ENCODE peak calls at places on chromosomes 12 and 14, in four cellular contexts. One of them, this sample, is unnamed.

GRCh38 chr12:119994892-119995658 is 6.0 kb downstream of the BICDL1 start:
- DNase-seq in sigmoid colon: no peak
- DNase-seq in GM06990: no peak
- DNase-seq in CD14-positive monocyte: no peak
- DNase-seq in this sample: no peak

GRCh38 chr12:124617615-124618014 is 50.2 kb upstream of the NCOR2 start:
- DNase-seq in sigmoid colon: no peak
- DNase-seq in GM06990: no peak
- DNase-seq in CD14-positive monocyte: no peak
- DNase-seq in this sample: no peak

GRCh38 chr12:87196329-87196728 is 832.9 kb downstream of the C12orf50 start:
- DNase-seq in sigmoid colon: no peak
- DNase-seq in GM06990: no peak
- DNase-seq in CD14-positive monocyte: no peak
- DNase-seq in this sample: no peak

GRCh38 chr12:69789351-69789750 is 35.7 kb upstream of the MYRFL start:
- DNase-seq in sigmoid colon: no peak
- DNase-seq in GM06990: no peak
- DNase-seq in CD14-positive monocyte: no peak
- DNase-seq in this sample: no peak

GRCh38 chr12:110906088-110906487 is 14.3 kb downstream of the MYL2 start:
- DNase-seq in sigmoid colon: no peak
- DNase-seq in GM06990: peak; percentile 52
- DNase-seq in CD14-positive monocyte: no peak
- DNase-seq in this sample: peak; percentile 45

GRCh38 chr12:47743311-47743860 is 15.3 kb downstream of the RAPGEF3 start:
- DNase-seq in sigmoid colon: no peak
- DNase-seq in GM06990: no peak
- DNase-seq in CD14-positive monocyte: no peak
- DNase-seq in this sample: no peak

GRCh38 chr14:96192049-96192448 is 12.6 kb upstream of the BDKRB2 start:
- DNase-seq in sigmoid colon: no peak
- DNase-seq in GM06990: no peak
- DNase-seq in CD14-positive monocyte: no peak
- DNase-seq in this sample: no peak

GRCh38 chr12:55188974-55189556 is 31.8 kb upstream of the OR10A7 start:
- DNase-seq in sigmoid colon: no peak
- DNase-seq in GM06990: peak; percentile 23
- DNase-seq in CD14-positive monocyte: no peak
- DNase-seq in this sample: peak; percentile 38

GRCh38 chr12:102010265-102010994 is 51.4 kb downstream of the WASHC3 start:
- DNase-seq in sigmoid colon: no peak
- DNase-seq in GM06990: peak; percentile 67
- DNase-seq in CD14-positive monocyte: no peak
- DNase-seq in this sample: peak; percentile 63

GRCh38 chr12:92602476-92602875 is 100.3 kb upstream of the PLEKHG7 start:
- DNase-seq in sigmoid colon: no peak
- DNase-seq in GM06990: no peak
- DNase-seq in CD14-positive monocyte: no peak
- DNase-seq in this sample: no peak

GRCh38 chr12:21642707-21643389 is 14.8 kb downstream of the LDHB start:
- DNase-seq in sigmoid colon: no peak
- DNase-seq in GM06990: no peak
- DNase-seq in CD14-positive monocyte: no peak
- DNase-seq in this sample: no peak

GRCh38 chr14:77066555-77067172 is 31.4 kb upstream of the CIPC start:
- DNase-seq in sigmoid colon: no peak
- DNase-seq in GM06990: no peak
- DNase-seq in CD14-positive monocyte: no peak
- DNase-seq in this sample: no peak

GRCh38 chr12:100216337-100216736 is 15.7 kb downstream of the ACTR6 start:
- DNase-seq in sigmoid colon: no peak
- DNase-seq in GM06990: no peak
- DNase-seq in CD14-positive monocyte: no peak
- DNase-seq in this sample: no peak

GRCh38 chr14:57657487-57657886 is 163.8 kb upstream of the CCDC198 start:
- DNase-seq in sigmoid colon: no peak
- DNase-seq in GM06990: no peak
- DNase-seq in CD14-positive monocyte: no peak
- DNase-seq in this sample: no peak

GRCh38 chr12:78209851-78210493 is 379.3 kb downstream of the NAV3 start:
- DNase-seq in sigmoid colon: no peak
- DNase-seq in GM06990: no peak
- DNase-seq in CD14-positive monocyte: no peak
- DNase-seq in this sample: no peak

GRCh38 chr12:50572760-50573159 is 68.0 kb downstream of the DIP2B start:
- DNase-seq in sigmoid colon: no peak
- DNase-seq in GM06990: no peak
- DNase-seq in CD14-positive monocyte: no peak
- DNase-seq in this sample: no peak

GRCh38 chr12:39959016-39959415 is 146.9 kb downstream of the SLC2A13 start:
- DNase-seq in sigmoid colon: no peak
- DNase-seq in GM06990: no peak
- DNase-seq in CD14-positive monocyte: no peak
- DNase-seq in this sample: no peak

GRCh38 chr14:65425885-65426284 is 13.4 kb downstream of the FUT8 start:
- DNase-seq in sigmoid colon: no peak
- DNase-seq in GM06990: peak; percentile 32
- DNase-seq in CD14-positive monocyte: no peak
- DNase-seq in this sample: no peak

GRCh38 chr14:77143071-77143470 is 1.5 kb upstream of the ZDHHC22 start:
- DNase-seq in sigmoid colon: peak; percentile 40
- DNase-seq in GM06990: no peak
- DNase-seq in CD14-positive monocyte: no peak
- DNase-seq in this sample: no peak

GRCh38 chr14:98964171-98964570 is 307.8 kb downstream of the BCL11B start:
- DNase-seq in sigmoid colon: no peak
- DNase-seq in GM06990: no peak
- DNase-seq in CD14-positive monocyte: no peak
- DNase-seq in this sample: no peak

GRCh38 chr14:60648169-60648933 is 926 bp downstream of the SIX1 start:
- DNase-seq in sigmoid colon: no peak
- DNase-seq in GM06990: peak; percentile 38
- DNase-seq in CD14-positive monocyte: no peak
- DNase-seq in this sample: no peak

GRCh38 chr12:52442600-52443061 is 8.5 kb upstream of the KRT75 start:
- DNase-seq in sigmoid colon: no peak
- DNase-seq in GM06990: no peak
- DNase-seq in CD14-positive monocyte: no peak
- DNase-seq in this sample: no peak

GRCh38 chr12:94593822-94594442 is 56.4 kb downstream of the TMCC3 start:
- DNase-seq in sigmoid colon: no peak
- DNase-seq in GM06990: no peak
- DNase-seq in CD14-positive monocyte: no peak
- DNase-seq in this sample: no peak

GRCh38 chr14:52227559-52228222 is 39.8 kb upstream of the PTGDR start:
- DNase-seq in sigmoid colon: no peak
- DNase-seq in GM06990: no peak
- DNase-seq in CD14-positive monocyte: no peak
- DNase-seq in this sample: no peak

GRCh38 chr14:53285806-53286205 is 132.7 kb upstream of the DDHD1 start:
- DNase-seq in sigmoid colon: no peak
- DNase-seq in GM06990: no peak
- DNase-seq in CD14-positive monocyte: no peak
- DNase-seq in this sample: no peak

GRCh38 chr12:89947437-89948265 is 239.0 kb upstream of the ATP2B1 start:
- DNase-seq in sigmoid colon: no peak
- DNase-seq in GM06990: no peak
- DNase-seq in CD14-positive monocyte: peak; percentile 44
- DNase-seq in this sample: no peak

GRCh38 chr12:92938623-92939022 is 9.5 kb upstream of the EEA1 start:
- DNase-seq in sigmoid colon: no peak
- DNase-seq in GM06990: no peak
- DNase-seq in CD14-positive monocyte: no peak
- DNase-seq in this sample: no peak

GRCh38 chr12:131983026-131983425 is 33.3 kb downstream of the EP400 start:
- DNase-seq in sigmoid colon: no peak
- DNase-seq in GM06990: no peak
- DNase-seq in CD14-positive monocyte: no peak
- DNase-seq in this sample: no peak

GRCh38 chr14:76975865-76976622 is 52.5 kb downstream of the IRF2BPL start:
- DNase-seq in sigmoid colon: no peak
- DNase-seq in GM06990: no peak
- DNase-seq in CD14-positive monocyte: no peak
- DNase-seq in this sample: no peak

GRCh38 chr14:95452176-95452889 is 64.1 kb downstream of the SYNE3 start:
- DNase-seq in sigmoid colon: no peak
- DNase-seq in GM06990: no peak
- DNase-seq in CD14-positive monocyte: no peak
- DNase-seq in this sample: no peak

GRCh38 chr14:83520837-83521236 is 1987.2 kb upstream of the SEL1L start:
- DNase-seq in sigmoid colon: no peak
- DNase-seq in GM06990: no peak
- DNase-seq in CD14-positive monocyte: no peak
- DNase-seq in this sample: no peak

GRCh38 chr14:44530482-44530881 is 23.4 kb upstream of the FSCB start:
- DNase-seq in sigmoid colon: no peak
- DNase-seq in GM06990: no peak
- DNase-seq in CD14-positive monocyte: no peak
- DNase-seq in this sample: no peak

GRCh38 chr14:44528180-44528579 is 21.1 kb upstream of the FSCB start:
- DNase-seq in sigmoid colon: no peak
- DNase-seq in GM06990: no peak
- DNase-seq in CD14-positive monocyte: no peak
- DNase-seq in this sample: no peak

GRCh38 chr14:44529026-44529425 is 21.9 kb upstream of the FSCB start:
- DNase-seq in sigmoid colon: no peak
- DNase-seq in GM06990: no peak
- DNase-seq in CD14-positive monocyte: no peak
- DNase-seq in this sample: no peak

DNA sequence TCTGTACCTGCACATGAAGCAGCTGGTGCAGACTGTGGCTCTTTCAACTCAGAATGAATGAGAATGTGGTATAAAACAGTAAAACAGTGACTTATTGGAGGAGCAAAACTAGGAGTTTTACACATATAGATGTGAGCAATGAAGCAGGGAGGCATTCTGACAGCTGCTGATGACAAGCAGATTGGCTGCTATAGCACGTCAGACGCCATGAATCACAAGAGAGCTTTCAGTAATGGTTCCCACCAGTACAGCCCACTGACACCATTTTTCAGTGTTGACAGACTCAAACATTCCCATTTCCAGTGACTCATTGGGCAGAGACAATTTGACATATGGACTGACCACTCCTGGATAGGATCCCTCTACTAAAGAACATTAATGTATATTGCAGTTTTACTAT is 24.6 kb upstream of the FSCB start:
- DNase-seq in sigmoid colon: no peak
- DNase-seq in GM06990: no peak
- DNase-seq in CD14-positive monocyte: no peak
- DNase-seq in this sample: no peak
- TF ChIP-seq CTCF in sigmoid colon: no peak
- TF ChIP-seq CTCF in GM06990: no peak
- TF ChIP-seq CTCF in CD14-positive monocyte: no peak
- TF ChIP-seq CTCF in this sample: no peak

DNA sequence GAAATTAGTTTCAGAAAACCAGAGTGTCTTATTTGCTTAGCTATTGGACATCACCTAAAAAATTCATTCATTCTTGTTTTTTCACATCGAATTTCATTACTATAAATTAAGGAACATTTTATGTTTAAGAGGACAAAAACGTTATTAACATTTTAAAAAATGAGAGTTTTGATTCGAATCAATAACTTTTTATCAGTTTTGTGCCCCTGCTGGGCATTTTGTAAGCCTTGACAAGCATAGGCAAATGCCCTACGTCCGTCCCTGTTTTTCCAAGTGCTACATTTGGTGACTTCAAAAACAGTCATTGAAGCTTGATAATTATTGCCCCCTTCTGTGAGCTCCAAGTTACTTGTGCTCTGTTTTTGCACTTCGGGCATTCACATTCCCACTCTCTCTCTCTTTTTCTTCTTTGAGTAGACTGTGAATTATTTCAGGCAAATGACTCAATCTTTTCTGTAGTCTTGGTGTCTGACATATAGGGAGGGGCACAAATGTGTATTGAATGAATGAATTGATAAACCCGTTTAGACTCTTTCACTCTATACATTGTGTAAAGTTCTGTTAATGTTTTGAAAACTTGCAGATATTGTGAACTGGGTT is 1.2 kb downstream of the APAF1 start:
- DNase-seq in sigmoid colon: no peak
- DNase-seq in GM06990: no peak
- DNase-seq in CD14-positive monocyte: no peak
- DNase-seq in this sample: no peak
- TF ChIP-seq CTCF in sigmoid colon: no peak
- TF ChIP-seq CTCF in GM06990: peak; percentile 18
- TF ChIP-seq CTCF in CD14-positive monocyte: no peak
- TF ChIP-seq CTCF in this sample: no peak

DNA sequence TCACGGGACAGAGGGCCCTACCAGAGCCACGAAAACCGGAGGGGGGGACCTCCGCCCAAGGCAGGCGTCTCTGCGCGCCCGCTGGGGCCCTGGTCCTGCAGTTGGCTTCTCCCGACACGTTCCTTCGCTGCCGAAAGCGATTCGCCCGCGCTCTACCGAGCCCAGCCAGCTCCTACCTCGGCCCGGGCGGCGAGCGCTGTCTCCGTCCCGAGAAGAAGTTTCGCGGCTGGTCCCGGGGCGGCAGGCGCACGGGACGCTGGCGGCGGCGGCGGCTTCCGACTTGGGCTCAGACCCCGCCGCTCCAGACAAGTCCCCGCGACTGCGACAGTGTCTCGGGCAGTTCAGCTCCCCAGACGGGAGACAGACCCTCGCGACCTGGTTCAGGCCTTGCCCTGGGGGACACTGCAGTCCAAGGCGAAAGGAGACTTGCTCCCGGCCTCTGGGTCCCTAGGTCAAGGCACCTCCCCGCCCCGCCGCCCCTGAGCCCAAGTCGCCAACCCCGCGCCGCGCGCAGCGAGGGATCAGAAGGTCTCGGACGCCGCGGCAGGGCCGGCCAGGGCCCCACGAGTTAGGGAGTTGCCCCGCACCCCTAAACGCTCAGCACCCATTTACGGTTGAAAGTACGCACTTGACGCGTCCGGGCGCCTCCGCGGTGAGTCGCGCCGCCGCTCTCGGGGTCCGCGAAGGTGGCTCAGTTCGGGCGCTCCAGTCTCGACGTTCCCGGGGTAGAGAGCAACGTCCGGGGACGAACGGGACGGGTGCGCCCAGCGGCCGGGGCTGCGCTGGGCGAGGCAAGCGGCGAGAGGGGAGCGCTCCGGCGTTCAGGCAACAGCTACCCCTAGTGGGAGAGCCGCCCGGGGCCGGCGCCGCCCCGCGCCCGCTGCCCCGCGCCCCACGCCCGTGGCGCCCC is 1.4 kb upstream of the DIO3 start:
- DNase-seq in sigmoid colon: peak; percentile 81
- DNase-seq in GM06990: no peak
- DNase-seq in CD14-positive monocyte: no peak
- DNase-seq in this sample: no peak
- TF ChIP-seq CTCF in sigmoid colon: no peak
- TF ChIP-seq CTCF in GM06990: no peak
- TF ChIP-seq CTCF in CD14-positive monocyte: no peak
- TF ChIP-seq CTCF in this sample: no peak

GRCh38 chr12:26854028-26854387 is 21.0 kb upstream of the ITPR2 start:
- DNase-seq in sigmoid colon: no peak
- DNase-seq in GM06990: no peak
- DNase-seq in CD14-positive monocyte: no peak
- DNase-seq in this sample: no peak
- TF ChIP-seq CTCF in sigmoid colon: no peak
- TF ChIP-seq CTCF in GM06990: no peak
- TF ChIP-seq CTCF in CD14-positive monocyte: peak; percentile 43
- TF ChIP-seq CTCF in this sample: no peak

This sample was measured in GM10248.